ENCODE peak calls at places on chromosomes 4 and X, in ten cellular contexts. W is suprapubic skin, Y is tibial nerve, Z is H1, G is stomach, C is A549, P is K562, S is sigmoid colon, L is HepG2, O is SK-N-SH. E is an unnamed sample.

GRCh38 chr4:129117705-129118104 is 21.8 kb downstream of the C4orf33 start:
- DNase-seq in L (no peak), O (no peak), C (no peak), S (no peak), Y (no peak), W (no peak), Z (no peak), P (no peak), G (no peak), E (no peak)

GRCh38 chrX:7330971-7331746 is 183.2 kb upstream of the PUDP start:
- DNase-seq in O (no peak), Y (peak; percentile 26), C (peak; percentile 0), G (no peak), Z (no peak), S (no peak), W (no peak), L (no peak), P (no peak), E (peak; percentile 57)

GRCh38 chr4:127844605-127845116 is 36.0 kb upstream of the PLK4 start:
- DNase-seq in S (no peak), L (no peak), P (peak; percentile 18), O (no peak), W (no peak), C (no peak), G (no peak), Z (no peak), Y (no peak), E (no peak)

GRCh38 chr4:41550308-41550707 is 12.4 kb downstream of the LIMCH1 start:
- DNase-seq in G (no peak), S (no peak), W (no peak), C (no peak), Y (no peak), P (no peak), O (no peak), L (no peak), Z (no peak), E (no peak)

GRCh38 chrX:128754130-128754529 is 701.9 kb upstream of the ACTRT1 start:
- DNase-seq in Y (no peak), G (no peak), W (no peak), S (no peak), P (no peak), Z (no peak), O (no peak), L (peak; percentile 56), C (peak; percentile 64), E (no peak)

GRCh38 chrX:53356186-53356585 is 66.3 kb downstream of the SMC1A start:
- DNase-seq in P (peak; percentile 69), G (no peak), S (no peak), W (no peak), Z (peak; percentile 72), L (no peak), O (peak; percentile 40), C (peak; percentile 21), Y (no peak), E (no peak)

GRCh38 chrX:155406429-155406828 is 24.5 kb downstream of the F8A2 start:
- DNase-seq in W (no peak), Y (no peak), C (no peak), P (no peak), L (no peak), G (no peak), Z (no peak), S (no peak), O (no peak), E (no peak)

GRCh38 chr4:142350886-142351285 is 495.2 kb downstream of the INPP4B start:
- DNase-seq in Z (no peak), G (no peak), C (peak; percentile 25), W (no peak), P (no peak), Y (no peak), L (no peak), O (no peak), S (no peak), E (no peak)

GRCh38 chr4:6963139-6963611 is 53.5 kb downstream of the TBC1D14 start:
- DNase-seq in S (no peak), Y (no peak), W (no peak), Z (no peak), P (no peak), O (no peak), L (peak; percentile 48), G (no peak), C (no peak), E (no peak)

GRCh38 chr4:86946868-86947493 is 12.2 kb downstream of the AFF1 start:
- DNase-seq in W (no peak), S (no peak), G (no peak), Y (no peak), O (no peak), L (no peak), Z (no peak), C (no peak), P (no peak), E (no peak)

GRCh38 chrX:30910124-30910860 is 21.2 kb upstream of the TAB3 start:
- DNase-seq in P (peak; percentile 24), Y (no peak), G (no peak), O (no peak), S (no peak), W (no peak), Z (no peak), L (no peak), C (no peak), E (no peak)

GRCh38 chr4:164768516-164768915 is 14.6 kb downstream of the SMIM31 start:
- DNase-seq in O (no peak), S (no peak), W (no peak), C (peak; percentile 2), Z (no peak), L (no peak), G (no peak), P (no peak), Y (no peak), E (no peak)

GRCh38 chr4:87835732-87836131 is 3.0 kb downstream of the MEPE start:
- DNase-seq in O (no peak), Z (no peak), S (no peak), C (no peak), Y (no peak), G (no peak), W (no peak), P (no peak), L (no peak), E (no peak)

GRCh38 chr4:14338206-14338605 is 664.1 kb upstream of the CPEB2 start:
- DNase-seq in L (no peak), G (no peak), W (no peak), S (no peak), C (no peak), Y (no peak), O (no peak), P (no peak), Z (no peak), E (no peak)

GRCh38 chr4:43130228-43131021 is 237.9 kb downstream of the GRXCR1 start:
- DNase-seq in O (no peak), Z (no peak), L (no peak), W (no peak), Y (no peak), P (no peak), G (no peak), C (no peak), S (no peak), E (no peak)

GRCh38 chrX:145820825-145821224 is 3.2 kb downstream of the SLITRK2 start:
- DNase-seq in G (no peak), C (no peak), S (no peak), L (no peak), Y (no peak), Z (no peak), W (no peak), P (no peak), O (no peak), E (no peak)
- TF ChIP-seq EP300 in G (no peak), C (no peak), S (no peak), L (no peak), Y (no peak), Z (no peak), W (no peak), P (no peak), O (no peak), E (no peak)

GRCh38 chr4:15665738-15666365 is 10.7 kb upstream of the FBXL5 start:
- DNase-seq in P (no peak), Z (no peak), L (no peak), C (no peak), S (no peak), O (no peak), G (no peak), W (no peak), Y (no peak), E (no peak)
- H3K27ac ChIP-seq in P (no peak overlapping the region), Z (no peak overlapping the region), L (no peak overlapping the region), C (peak overlapping the region; percentile 58), S (no peak overlapping the region), O (no peak overlapping the region), G (peak overlapping the region; percentile 63), W (no peak overlapping the region), Y (peak overlapping the region; percentile 11), E (no peak overlapping the region)

DNA sequence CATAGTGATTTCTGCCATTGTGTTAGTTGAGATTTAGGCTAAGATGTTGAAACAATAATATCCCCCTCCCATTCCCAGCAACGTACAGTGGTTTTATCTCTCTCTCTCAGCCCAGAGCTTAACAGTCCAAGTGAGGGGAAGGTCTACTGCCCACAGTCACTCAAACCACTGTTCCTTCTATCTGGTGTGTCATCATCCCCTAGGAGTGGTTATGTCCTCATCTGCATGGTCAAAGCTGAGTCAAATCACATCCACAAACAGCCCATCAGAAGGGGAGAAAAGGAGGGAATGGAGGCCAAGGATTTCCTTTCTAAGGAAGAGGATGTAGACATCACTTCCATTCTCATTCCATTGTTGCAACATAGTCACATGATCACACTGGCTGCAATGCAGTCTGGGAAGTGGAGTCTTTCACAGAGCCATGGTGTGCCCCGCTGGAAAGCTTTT is 42.8 kb upstream of the CHRNA9 start:
- DNase-seq in O (no peak), L (no peak), Z (no peak), Y (no peak), G (no peak), P (peak; percentile 36), C (peak; percentile 20), W (no peak), S (no peak), E (no peak)
- TF ChIP-seq EP300 in O (no peak), L (no peak), Z (no peak), Y (no peak), G (no peak), P (peak; percentile 81), C (no peak), W (no peak), S (no peak), E (no peak)

GRCh38 chr4:36241771-36242170 is 2.5 kb downstream of the ARAP2 start:
- DNase-seq in W (no peak), Z (no peak), O (no peak), S (no peak), L (no peak), P (no peak), C (no peak), Y (no peak), G (no peak), E (no peak)

GRCh38 chr4:36237366-36238353 is 6.7 kb downstream of the ARAP2 start:
- DNase-seq in C (no peak), W (no peak), O (no peak), G (no peak), S (no peak), Z (no peak), Y (no peak), P (no peak), L (no peak), E (no peak)

GRCh38 chr4:36244257-36245084 is at the start of gene ARAP2:
- DNase-seq in G (peak; percentile 80), Z (peak; percentile 67), Y (peak; percentile 37), O (peak; percentile 19), L (no peak), S (peak; percentile 67), C (peak; percentile 15), W (peak; percentile 72), P (peak; percentile 5), E (no peak)

GRCh38 chr4:36243355-36244256 is 708 bp downstream of the ARAP2 start:
- DNase-seq in G (peak; percentile 38), Z (peak; percentile 67), L (no peak), Y (no peak), P (no peak), S (peak; percentile 74), C (peak; percentile 3), W (peak; percentile 73), O (peak; percentile 4), E (no peak)

GRCh38 chr4:36242629-36243354 is 1.5 kb downstream of the ARAP2 start:
- DNase-seq in W (no peak), G (no peak), P (no peak), Y (no peak), S (no peak), C (no peak), O (no peak), L (no peak), Z (no peak), E (no peak)
- H3K27ac ChIP-seq in W (no peak overlapping the region), G (peak overlapping the region; percentile 97), P (no peak overlapping the region), Y (peak overlapping the region; percentile 92), S (no peak overlapping the region), C (no peak overlapping the region), O (no peak overlapping the region), L (no peak overlapping the region), Z (no peak overlapping the region), E (no peak overlapping the region)

E was measured in ovary.